ENCODE peak calls at places on chromosomes 2 and 18, in nine cellular contexts. C is cardiac fibroblast, L is fibroblast of mammary gland, T is lung, V is pancreas, N is HL-60, X is left lung, D is small intestine, Y is K562. W is an unnamed sample.

GRCh38 chr18:64405161-64405560 is 256.3 kb upstream of the LINC00305 start:
- DNase-seq in C (peak; percentile 0), L (no peak), T (no peak), V (no peak), N (no peak), X (no peak), D (no peak), Y (no peak), W (peak; percentile 63)

GRCh38 chr2:178553047-178553446 is 72.8 kb downstream of the PLEKHA3 start:
- DNase-seq in C (peak; percentile 91), L (peak; percentile 93), T (no peak), V (no peak), N (no peak), X (no peak), D (no peak), Y (no peak), W (peak; percentile 79)

GRCh38 chr2:157190151-157190550 is 67.4 kb upstream of the GALNT5 start:
- DNase-seq in C (peak; percentile 87), L (peak; percentile 82), T (no peak), V (no peak), N (no peak), X (no peak), D (no peak), Y (no peak), W (peak; percentile 85)

GRCh38 chr2:44936715-44937687 is 4.5 kb upstream of the SIX3 start:
- DNase-seq in C (no peak), L (no peak), T (no peak), V (no peak), N (no peak), X (no peak), D (no peak), Y (no peak), W (no peak)

GRCh38 chr2:240951045-240951594 is 45.0 kb downstream of the CROCC2 start:
- DNase-seq in C (no peak), L (no peak), T (no peak), V (no peak), N (no peak), X (no peak), D (no peak), Y (no peak), W (no peak)

GRCh38 chr18:59140287-59140885 is 702 bp downstream of the SEC11C start:
- DNase-seq in C (peak; percentile 43), L (peak; percentile 27), T (no peak), V (no peak), N (peak; percentile 48), X (no peak), D (peak; percentile 32), Y (peak; percentile 17), W (peak; percentile 14)

GRCh38 chr2:234996467-234997270 is 44.9 kb downstream of the SH3BP4 start:
- DNase-seq in C (peak; percentile 65), L (no peak), T (no peak), V (no peak), N (no peak), X (no peak), D (no peak), Y (no peak), W (no peak)

GRCh38 chr2:46885376-46885775 is 30.2 kb downstream of the MCFD2 start:
- DNase-seq in C (peak; percentile 80), L (peak; percentile 62), T (no peak), V (no peak), N (no peak), X (no peak), D (no peak), Y (no peak), W (no peak)

GRCh38 chr2:152661076-152661475 is 56.2 kb downstream of the PRPF40A start:
- DNase-seq in C (no peak), L (no peak), T (no peak), V (no peak), N (no peak), X (no peak), D (no peak), Y (no peak), W (no peak)

GRCh38 chr18:61831071-61831470 is 61.7 kb downstream of the RNF152 start:
- DNase-seq in C (peak; percentile 76), L (no peak), T (no peak), V (no peak), N (no peak), X (no peak), D (no peak), Y (no peak), W (no peak)

GRCh38 chr2:119494163-119494790 is 30.0 kb downstream of the SCTR start:
- DNase-seq in C (no peak), L (no peak), T (peak; percentile 25), V (no peak), N (no peak), X (no peak), D (no peak), Y (no peak), W (no peak)

GRCh38 chr2:239026711-239027430 is 179.0 kb downstream of the TWIST2 start:
- DNase-seq in C (no peak), L (no peak), T (no peak), V (no peak), N (no peak), X (peak; percentile 26), D (no peak), Y (no peak), W (no peak)

GRCh38 chr2:222982010-222982908 is 69.7 kb upstream of the KCNE4 start:
- DNase-seq in C (peak; percentile 92), L (peak; percentile 88), T (no peak), V (no peak), N (peak; percentile 83), X (peak; percentile 57), D (peak; percentile 22), Y (peak; percentile 56), W (peak; percentile 80)

GRCh38 chr2:109612991-109613921 is 510 bp downstream of the SEPTIN10 start:
- DNase-seq in C (peak; percentile 67), L (peak; percentile 72), T (peak; percentile 49), V (no peak), N (no peak), X (no peak), D (peak; percentile 58), Y (no peak), W (no peak)

GRCh38 chr2:227597993-227598392 is 700 bp upstream of the SCYGR2 start:
- DNase-seq in C (peak; percentile 22), L (no peak), T (no peak), V (no peak), N (no peak), X (no peak), D (no peak), Y (no peak), W (no peak)

DNA sequence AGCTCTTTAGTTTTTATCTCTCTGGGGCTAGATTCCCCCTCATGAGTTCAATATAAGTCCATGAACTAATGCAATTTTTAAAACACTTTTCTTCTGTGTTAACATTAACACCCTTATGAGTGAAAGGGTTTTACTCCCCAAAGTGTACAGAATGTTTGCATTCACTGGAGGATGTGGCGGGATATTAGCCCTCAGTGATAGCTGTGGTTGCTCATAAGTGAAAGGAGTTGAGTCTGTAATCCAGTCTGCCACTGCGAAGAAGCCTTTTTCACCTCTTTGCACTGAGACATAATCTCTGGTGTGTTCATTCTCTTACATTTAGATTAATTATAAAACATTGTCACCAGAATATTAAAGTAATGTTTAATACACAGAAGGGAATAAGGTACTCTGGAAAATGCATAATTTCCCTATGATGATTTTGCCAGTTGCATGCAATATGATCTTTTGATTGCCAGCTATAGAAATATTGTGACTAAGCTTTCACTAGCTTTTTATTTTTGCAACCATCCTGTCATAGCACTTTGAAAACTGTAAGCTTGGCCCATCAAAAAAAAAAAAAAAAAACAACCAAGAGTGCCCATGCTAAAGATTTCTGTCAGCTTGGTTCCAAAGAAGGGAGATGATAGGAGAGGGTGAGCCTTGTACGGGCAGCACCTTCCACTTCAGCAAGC is 113.2 kb downstream of the BCL11A start:
- DNase-seq in C (no peak), L (no peak), T (no peak), V (no peak), N (no peak), X (no peak), D (no peak), Y (no peak), W (no peak)
- H3K4me3 ChIP-seq in C (no peak overlapping the region), L (no peak overlapping the region), T (no peak overlapping the region), V (no peak overlapping the region), N (no peak overlapping the region), X (no peak overlapping the region), D (no peak overlapping the region), Y (no peak overlapping the region), W (no peak overlapping the region)

DNA sequence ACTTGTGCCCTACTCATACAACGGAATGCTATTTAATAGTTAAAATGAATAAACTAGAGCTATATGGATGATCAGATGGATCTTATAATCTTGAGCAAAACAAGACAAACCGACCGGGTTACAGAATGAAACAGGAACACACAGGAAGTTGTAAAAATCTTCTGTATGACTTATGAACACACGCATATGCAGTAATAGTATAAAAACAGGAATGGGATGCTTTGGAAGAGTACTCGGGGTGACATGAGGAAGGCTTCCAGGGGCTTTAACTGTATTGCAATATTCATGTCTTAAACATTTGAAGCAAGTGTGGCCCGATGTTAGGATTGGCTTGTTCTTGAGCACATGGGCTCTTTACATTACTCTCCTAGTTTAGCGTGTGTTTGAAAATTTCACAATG is 14.9 kb upstream of the E2F6 start:
- DNase-seq in C (no peak), L (no peak), T (no peak), V (no peak), N (no peak), X (no peak), D (no peak), Y (no peak), W (no peak)
- H3K4me3 ChIP-seq in C (no peak overlapping the region), L (no peak overlapping the region), T (no peak overlapping the region), V (no peak overlapping the region), N (no peak overlapping the region), X (no peak overlapping the region), D (no peak overlapping the region), Y (no peak overlapping the region), W (no peak overlapping the region)

GRCh38 chr2:103512442-103512841 is 750.6 kb downstream of the TMEM182 start:
- DNase-seq in C (no peak), L (no peak), T (no peak), V (no peak), N (no peak), X (no peak), D (no peak), Y (no peak), W (no peak)
- H3K4me3 ChIP-seq in C (no peak overlapping the region), L (no peak overlapping the region), T (no peak overlapping the region), V (no peak overlapping the region), N (no peak overlapping the region), X (no peak overlapping the region), D (no peak overlapping the region), Y (no peak overlapping the region), W (no peak overlapping the region)

GRCh38 chr18:52343138-52343537 is 3.1 kb downstream of the DCC start:
- DNase-seq in C (no peak), L (no peak), T (no peak), V (no peak), N (no peak), X (no peak), D (peak; percentile 5), Y (no peak), W (no peak)

GRCh38 chr18:52339891-52340371 is at the start of gene DCC:
- DNase-seq in C (peak; percentile 12), L (peak; percentile 46), T (peak; percentile 34), V (peak; percentile 56), N (peak; percentile 21), X (peak; percentile 36), D (peak; percentile 32), Y (peak; percentile 0), W (peak; percentile 31)

GRCh38 chr18:52343731-52344340 is 3.8 kb downstream of the DCC start:
- DNase-seq in C (no peak), L (no peak), T (no peak), V (no peak), N (no peak), X (no peak), D (no peak), Y (no peak), W (no peak)

GRCh38 chr18:52341617-52342381 is 1.8 kb downstream of the DCC start:
- DNase-seq in C (no peak), L (no peak), T (no peak), V (peak; percentile 65), N (no peak), X (no peak), D (no peak), Y (no peak), W (no peak)

GRCh38 chr18:52340466-52341378 is 725 bp downstream of the DCC start:
- DNase-seq in C (no peak), L (no peak), T (no peak), V (peak; percentile 36), N (no peak), X (no peak), D (no peak), Y (no peak), W (no peak)
- H3K4me3 ChIP-seq in C (peak overlapping the region; percentile 32), L (no peak overlapping the region), T (no peak overlapping the region), V (no peak overlapping the region), N (no peak overlapping the region), X (peak overlapping the region; percentile 1), D (no peak overlapping the region), Y (no peak overlapping the region), W (peak overlapping the region; percentile 48)